ENCODE peak calls at places on chromosome 16, in four cellular contexts. One of them, this sample, is unnamed.

GRCh38 chr16:69234460-69234859 is 47.5 kb downstream of the SNTB2 start:
- DNase-seq in GM23338: no peak
- DNase-seq in adrenal gland: no peak
- DNase-seq in brain microvascular endothelial cell: no peak
- DNase-seq in this sample: no peak

GRCh38 chr16:12419151-12419550 is 384.5 kb downstream of the CPPED1 start:
- DNase-seq in GM23338: no peak
- DNase-seq in adrenal gland: no peak
- DNase-seq in brain microvascular endothelial cell: no peak
- DNase-seq in this sample: no peak

GRCh38 chr16:85601730-85602401 is 11.3 kb upstream of the GSE1 start:
- DNase-seq in GM23338: no peak
- DNase-seq in adrenal gland: peak
- DNase-seq in brain microvascular endothelial cell: no peak
- DNase-seq in this sample: no peak

GRCh38 chr16:72961115-72961832 is 86.7 kb downstream of the ZFHX3 start:
- DNase-seq in GM23338: no peak
- DNase-seq in adrenal gland: no peak
- DNase-seq in brain microvascular endothelial cell: peak
- DNase-seq in this sample: peak

GRCh38 chr16:86306811-86307517 is 203.4 kb upstream of the FOXF1 start:
- DNase-seq in GM23338: no peak
- DNase-seq in adrenal gland: no peak
- DNase-seq in brain microvascular endothelial cell: no peak
- DNase-seq in this sample: no peak

GRCh38 chr16:64292953-64293352 is 828.9 kb downstream of the CDH11 start:
- DNase-seq in GM23338: no peak
- DNase-seq in adrenal gland: no peak
- DNase-seq in brain microvascular endothelial cell: no peak
- DNase-seq in this sample: no peak

GRCh38 chr16:20734782-20735181 is 6.8 kb downstream of the THUMPD1 start:
- DNase-seq in GM23338: no peak
- DNase-seq in adrenal gland: no peak
- DNase-seq in brain microvascular endothelial cell: no peak
- DNase-seq in this sample: no peak

GRCh38 chr16:48441106-48441505 is 55.9 kb upstream of the SIAH1 start:
- DNase-seq in GM23338: no peak
- DNase-seq in adrenal gland: no peak
- DNase-seq in brain microvascular endothelial cell: no peak
- DNase-seq in this sample: no peak

GRCh38 chr16:85556456-85557082 is 56.6 kb upstream of the GSE1 start:
- DNase-seq in GM23338: peak
- DNase-seq in adrenal gland: peak
- DNase-seq in brain microvascular endothelial cell: no peak
- DNase-seq in this sample: peak

GRCh38 chr16:81939164-81940067 is 71.9 kb downstream of the SDR42E1 start:
- DNase-seq in GM23338: peak
- DNase-seq in adrenal gland: no peak
- DNase-seq in brain microvascular endothelial cell: no peak
- DNase-seq in this sample: no peak

GRCh38 chr16:84194470-84195200 is 3.7 kb downstream of the ADAD2 start:
- DNase-seq in GM23338: no peak
- DNase-seq in adrenal gland: no peak
- DNase-seq in brain microvascular endothelial cell: no peak
- DNase-seq in this sample: no peak
- TF ChIP-seq CTCF in GM23338: no peak
- TF ChIP-seq CTCF in adrenal gland: no peak
- TF ChIP-seq CTCF in brain microvascular endothelial cell: no peak
- TF ChIP-seq CTCF in this sample: no peak

GRCh38 chr16:67714522-67714921 is 4.6 kb downstream of the GFOD2 start:
- DNase-seq in GM23338: no peak
- DNase-seq in adrenal gland: no peak
- DNase-seq in brain microvascular endothelial cell: no peak
- DNase-seq in this sample: no peak

GRCh38 chr16:67719048-67719777 is at the start of gene GFOD2:
- DNase-seq in GM23338: peak
- DNase-seq in adrenal gland: peak
- DNase-seq in brain microvascular endothelial cell: peak
- DNase-seq in this sample: peak

GRCh38 chr16:67718668-67719047 is 458 bp downstream of the GFOD2 start:
- DNase-seq in GM23338: peak
- DNase-seq in adrenal gland: no peak
- DNase-seq in brain microvascular endothelial cell: no peak
- DNase-seq in this sample: no peak

GRCh38 chr16:67713647-67714273 is 5.4 kb downstream of the GFOD2 start:
- DNase-seq in GM23338: peak
- DNase-seq in adrenal gland: no peak
- DNase-seq in brain microvascular endothelial cell: no peak
- DNase-seq in this sample: no peak

DNA sequence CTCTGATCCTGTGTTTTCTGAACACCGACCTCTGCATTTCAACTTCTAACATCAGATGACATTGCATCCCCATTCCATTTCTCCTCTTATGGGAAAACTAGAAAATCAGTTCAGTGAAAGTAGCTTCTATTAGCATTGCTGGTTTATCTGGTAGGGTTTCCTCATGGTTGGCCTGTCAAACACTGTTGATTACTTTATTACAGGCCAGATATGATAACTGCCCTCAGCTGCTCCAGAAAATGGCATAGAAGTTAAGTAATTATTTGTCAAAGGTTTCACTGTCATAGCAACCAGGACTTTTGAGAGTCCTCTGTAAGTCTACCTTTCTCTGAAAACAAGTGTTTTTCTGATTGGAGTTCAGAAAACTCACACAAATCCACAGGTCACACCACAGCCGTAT is 3.0 kb downstream of the GFOD2 start:
- DNase-seq in GM23338: no peak
- DNase-seq in adrenal gland: no peak
- DNase-seq in brain microvascular endothelial cell: no peak
- DNase-seq in this sample: no peak
- H3K27ac ChIP-seq in GM23338: no peak
- H3K27ac ChIP-seq in adrenal gland: no peak
- H3K27ac ChIP-seq in brain microvascular endothelial cell: no peak
- H3K27ac ChIP-seq in this sample: no peak

GRCh38 chr16:67979955-67980678 is at the start of gene DPEP3:
- DNase-seq in GM23338: peak
- DNase-seq in adrenal gland: no peak
- DNase-seq in brain microvascular endothelial cell: no peak
- DNase-seq in this sample: no peak
- TF ChIP-seq CTCF in GM23338: peak
- TF ChIP-seq CTCF in adrenal gland: no peak
- TF ChIP-seq CTCF in brain microvascular endothelial cell: peak
- TF ChIP-seq CTCF in this sample: no peak

GRCh38 chr16:981695-982151 is at the start of gene SOX8:
- DNase-seq in GM23338: peak
- DNase-seq in adrenal gland: no peak
- DNase-seq in brain microvascular endothelial cell: no peak
- DNase-seq in this sample: no peak

GRCh38 chr16:979106-979505 is 2.5 kb upstream of the SOX8 start:
- DNase-seq in GM23338: no peak
- DNase-seq in adrenal gland: no peak
- DNase-seq in brain microvascular endothelial cell: no peak
- DNase-seq in this sample: no peak

GRCh38 chr16:980595-980854 is 1.0 kb upstream of the SOX8 start:
- DNase-seq in GM23338: no peak
- DNase-seq in adrenal gland: no peak
- DNase-seq in brain microvascular endothelial cell: no peak
- DNase-seq in this sample: no peak

GRCh38 chr16:978403-978802 is 3.2 kb upstream of the SOX8 start:
- DNase-seq in GM23338: no peak
- DNase-seq in adrenal gland: no peak
- DNase-seq in brain microvascular endothelial cell: no peak
- DNase-seq in this sample: no peak

GRCh38 chr16:979859-980594 is 1.5 kb upstream of the SOX8 start:
- DNase-seq in GM23338: peak
- DNase-seq in adrenal gland: no peak
- DNase-seq in brain microvascular endothelial cell: no peak
- DNase-seq in this sample: no peak
- H3K27ac ChIP-seq in GM23338: no peak
- H3K27ac ChIP-seq in adrenal gland: no peak
- H3K27ac ChIP-seq in brain microvascular endothelial cell: no peak
- H3K27ac ChIP-seq in this sample: no peak

GRCh38 chr16:53892155-53892554 is 188.2 kb downstream of the FTO start:
- DNase-seq in GM23338: peak
- DNase-seq in adrenal gland: peak
- DNase-seq in brain microvascular endothelial cell: peak
- DNase-seq in this sample: peak
- TF ChIP-seq CTCF in GM23338: peak
- TF ChIP-seq CTCF in adrenal gland: peak
- TF ChIP-seq CTCF in brain microvascular endothelial cell: peak
- TF ChIP-seq CTCF in this sample: peak